ENCODE peak calls at places on chromosomes 11 and 22, in six cellular contexts. One of them, this sample, is unnamed.

GRCh38 chr11:111520565-111520964 is 6.0 kb downstream of the HOATZ start:
- DNase-seq in lower lobe of right lung: no peak
- DNase-seq in lower leg skin: no peak
- DNase-seq in endodermal cell: no peak
- DNase-seq in cardiac fibroblast: peak; percentile 17
- DNase-seq in heart right ventricle: no peak
- DNase-seq in this sample: no peak

GRCh38 chr22:44444341-44445306 is 53.4 kb downstream of the RTL6 start:
- DNase-seq in heart right ventricle: no peak
- DNase-seq in endodermal cell: peak; percentile 85
- DNase-seq in lower leg skin: peak; percentile 81
- DNase-seq in cardiac fibroblast: no peak
- DNase-seq in lower lobe of right lung: no peak
- DNase-seq in this sample: no peak

GRCh38 chr11:93361435-93361834 is 30.9 kb downstream of the DEUP1 start:
- DNase-seq in lower leg skin: no peak
- DNase-seq in endodermal cell: no peak
- DNase-seq in cardiac fibroblast: no peak
- DNase-seq in heart right ventricle: no peak
- DNase-seq in lower lobe of right lung: no peak
- DNase-seq in this sample: no peak

GRCh38 chr11:13215157-13215556 is 62.4 kb upstream of the BMAL1 start:
- DNase-seq in lower lobe of right lung: no peak
- DNase-seq in heart right ventricle: no peak
- DNase-seq in lower leg skin: no peak
- DNase-seq in cardiac fibroblast: no peak
- DNase-seq in endodermal cell: no peak
- DNase-seq in this sample: no peak

GRCh38 chr11:116093065-116093464 is 588.9 kb upstream of the CADM1 start:
- DNase-seq in lower lobe of right lung: no peak
- DNase-seq in endodermal cell: peak; percentile 32
- DNase-seq in heart right ventricle: no peak
- DNase-seq in lower leg skin: no peak
- DNase-seq in cardiac fibroblast: no peak
- DNase-seq in this sample: no peak

GRCh38 chr22:30605449-30606110 is 1.4 kb upstream of the TCN2 start:
- DNase-seq in lower lobe of right lung: peak; percentile 70
- DNase-seq in lower leg skin: no peak
- DNase-seq in cardiac fibroblast: peak; percentile 63
- DNase-seq in endodermal cell: peak; percentile 76
- DNase-seq in heart right ventricle: peak; percentile 47
- DNase-seq in this sample: peak; percentile 74

GRCh38 chr11:42770444-42771065 is 541.2 kb upstream of the API5 start:
- DNase-seq in heart right ventricle: no peak
- DNase-seq in lower leg skin: no peak
- DNase-seq in lower lobe of right lung: no peak
- DNase-seq in endodermal cell: peak; percentile 69
- DNase-seq in cardiac fibroblast: peak; percentile 23
- DNase-seq in this sample: peak; percentile 49

GRCh38 chr22:27295605-27296004 is 506.0 kb downstream of the MN1 start:
- DNase-seq in cardiac fibroblast: no peak
- DNase-seq in lower lobe of right lung: no peak
- DNase-seq in heart right ventricle: no peak
- DNase-seq in endodermal cell: no peak
- DNase-seq in lower leg skin: no peak
- DNase-seq in this sample: no peak

GRCh38 chr11:6197466-6198200 is 1.4 kb upstream of the OR52W1 start:
- DNase-seq in cardiac fibroblast: no peak
- DNase-seq in lower lobe of right lung: no peak
- DNase-seq in endodermal cell: no peak
- DNase-seq in lower leg skin: no peak
- DNase-seq in heart right ventricle: no peak
- DNase-seq in this sample: no peak

GRCh38 chr11:1642288-1643145 is 12.9 kb downstream of the KRTAP5-5 start:
- DNase-seq in lower leg skin: no peak
- DNase-seq in lower lobe of right lung: no peak
- DNase-seq in heart right ventricle: no peak
- DNase-seq in cardiac fibroblast: no peak
- DNase-seq in endodermal cell: no peak
- DNase-seq in this sample: no peak

GRCh38 chr11:68403831-68404230 is 56.7 kb upstream of the PPP6R3 start:
- DNase-seq in endodermal cell: no peak
- DNase-seq in lower lobe of right lung: no peak
- DNase-seq in cardiac fibroblast: no peak
- DNase-seq in heart right ventricle: no peak
- DNase-seq in lower leg skin: no peak
- DNase-seq in this sample: no peak

GRCh38 chr11:68399916-68400315 is 60.6 kb upstream of the PPP6R3 start:
- DNase-seq in lower leg skin: no peak
- DNase-seq in lower lobe of right lung: no peak
- DNase-seq in heart right ventricle: no peak
- DNase-seq in cardiac fibroblast: no peak
- DNase-seq in endodermal cell: no peak
- DNase-seq in this sample: no peak

GRCh38 chr11:68401856-68402255 is 58.7 kb upstream of the PPP6R3 start:
- DNase-seq in cardiac fibroblast: no peak
- DNase-seq in lower leg skin: no peak
- DNase-seq in heart right ventricle: no peak
- DNase-seq in lower lobe of right lung: no peak
- DNase-seq in endodermal cell: no peak
- DNase-seq in this sample: no peak

GRCh38 chr11:68403424-68403823 is 57.1 kb upstream of the PPP6R3 start:
- DNase-seq in lower lobe of right lung: peak; percentile 45
- DNase-seq in cardiac fibroblast: no peak
- DNase-seq in endodermal cell: no peak
- DNase-seq in lower leg skin: no peak
- DNase-seq in heart right ventricle: no peak
- DNase-seq in this sample: no peak

GRCh38 chr11:68402355-68403031 is 58.1 kb upstream of the PPP6R3 start:
- DNase-seq in lower leg skin: no peak
- DNase-seq in heart right ventricle: no peak
- DNase-seq in lower lobe of right lung: no peak
- DNase-seq in cardiac fibroblast: no peak
- DNase-seq in endodermal cell: peak; percentile 78
- DNase-seq in this sample: no peak
- TF ChIP-seq CTCF in lower leg skin: no peak
- TF ChIP-seq CTCF in heart right ventricle: no peak
- TF ChIP-seq CTCF in lower lobe of right lung: no peak
- TF ChIP-seq CTCF in cardiac fibroblast: no peak
- TF ChIP-seq CTCF in endodermal cell: peak; percentile 43
- TF ChIP-seq CTCF in this sample: no peak

GRCh38 chr22:24694971-24695928 is 79.3 kb downstream of the PIWIL3 start:
- DNase-seq in lower lobe of right lung: peak; percentile 83
- DNase-seq in lower leg skin: no peak
- DNase-seq in endodermal cell: peak; percentile 63
- DNase-seq in cardiac fibroblast: no peak
- DNase-seq in heart right ventricle: no peak
- DNase-seq in this sample: no peak
- H3K4me3 ChIP-seq in lower lobe of right lung: peak overlapping the region; percentile 35
- H3K4me3 ChIP-seq in lower leg skin: no peak overlapping the region
- H3K4me3 ChIP-seq in endodermal cell: no peak overlapping the region
- H3K4me3 ChIP-seq in cardiac fibroblast: no peak overlapping the region
- H3K4me3 ChIP-seq in heart right ventricle: no peak overlapping the region
- H3K4me3 ChIP-seq in this sample: no peak overlapping the region

GRCh38 chr11:113384551-113384950 is 3.0 kb upstream of the ANKK1 start:
- DNase-seq in endodermal cell: no peak
- DNase-seq in heart right ventricle: no peak
- DNase-seq in lower leg skin: peak; percentile 92
- DNase-seq in lower lobe of right lung: no peak
- DNase-seq in cardiac fibroblast: peak; percentile 90
- DNase-seq in this sample: no peak

GRCh38 chr11:113389288-113389687 is 1.7 kb downstream of the ANKK1 start:
- DNase-seq in lower leg skin: no peak
- DNase-seq in lower lobe of right lung: no peak
- DNase-seq in cardiac fibroblast: no peak
- DNase-seq in heart right ventricle: no peak
- DNase-seq in endodermal cell: no peak
- DNase-seq in this sample: no peak

GRCh38 chr11:113386866-113387265 is 713 bp upstream of the ANKK1 start:
- DNase-seq in endodermal cell: no peak
- DNase-seq in cardiac fibroblast: no peak
- DNase-seq in lower leg skin: peak; percentile 79
- DNase-seq in heart right ventricle: no peak
- DNase-seq in lower lobe of right lung: no peak
- DNase-seq in this sample: no peak

GRCh38 chr11:113385749-113386148 is 1.8 kb upstream of the ANKK1 start:
- DNase-seq in endodermal cell: no peak
- DNase-seq in lower lobe of right lung: no peak
- DNase-seq in heart right ventricle: no peak
- DNase-seq in lower leg skin: no peak
- DNase-seq in cardiac fibroblast: no peak
- DNase-seq in this sample: no peak

DNA sequence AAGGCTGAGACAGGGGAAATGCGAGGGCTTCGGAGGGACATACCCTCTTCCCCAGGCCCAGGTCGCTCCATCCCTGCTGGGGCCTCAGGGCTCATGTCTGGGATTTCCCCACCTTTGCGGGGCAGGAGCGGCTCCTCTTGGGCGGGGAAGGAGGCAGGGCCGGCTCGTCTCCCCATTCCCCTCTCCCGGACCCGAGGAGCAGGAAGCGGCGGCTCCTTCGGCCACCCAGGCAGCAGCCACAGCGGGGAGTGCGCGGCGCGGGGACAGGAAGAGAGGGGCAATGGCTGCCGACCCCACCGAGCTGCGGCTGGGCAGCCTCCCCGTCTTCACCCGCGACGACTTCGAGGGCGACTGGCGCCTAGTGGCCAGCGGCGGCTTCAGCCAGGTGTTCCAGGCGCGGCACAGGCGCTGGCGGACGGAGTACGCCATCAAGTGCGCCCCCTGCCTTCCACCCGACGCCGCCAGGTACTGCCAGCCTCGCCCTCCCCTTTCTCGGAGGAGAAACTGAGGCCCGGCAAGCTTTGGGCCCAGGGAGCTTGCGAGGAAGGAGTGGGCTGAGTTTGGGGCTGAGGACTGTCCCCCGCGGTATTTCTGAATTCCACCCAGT is at the start of gene ANKK1:
- DNase-seq in heart right ventricle: no peak
- DNase-seq in lower lobe of right lung: no peak
- DNase-seq in endodermal cell: peak; percentile 92
- DNase-seq in cardiac fibroblast: no peak
- DNase-seq in lower leg skin: peak; percentile 81
- DNase-seq in this sample: no peak
- TF ChIP-seq CTCF in heart right ventricle: no peak
- TF ChIP-seq CTCF in lower lobe of right lung: no peak
- TF ChIP-seq CTCF in endodermal cell: peak; percentile 96
- TF ChIP-seq CTCF in cardiac fibroblast: no peak
- TF ChIP-seq CTCF in lower leg skin: no peak
- TF ChIP-seq CTCF in this sample: no peak

DNA sequence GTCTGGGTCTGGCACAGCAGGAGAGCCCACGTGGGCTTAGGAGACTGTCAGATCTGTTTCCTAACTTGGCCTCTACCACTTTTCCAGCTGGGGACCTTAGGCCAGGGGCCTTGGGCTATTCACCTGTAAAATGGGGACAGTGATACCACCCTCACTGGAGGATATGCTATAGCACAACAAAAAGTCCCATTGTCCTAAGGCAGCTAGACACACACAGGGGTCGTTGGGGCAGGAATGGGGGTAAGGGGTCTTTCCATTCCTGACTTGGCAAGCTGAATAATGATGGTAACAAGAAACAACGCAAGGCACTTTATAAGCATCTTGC is 2.6 kb upstream of the SH3BP1 start:
- DNase-seq in lower leg skin: no peak
- DNase-seq in endodermal cell: no peak
- DNase-seq in lower lobe of right lung: no peak
- DNase-seq in cardiac fibroblast: no peak
- DNase-seq in heart right ventricle: no peak
- DNase-seq in this sample: no peak
- H3K4me3 ChIP-seq in lower leg skin: no peak overlapping the region
- H3K4me3 ChIP-seq in endodermal cell: no peak overlapping the region
- H3K4me3 ChIP-seq in lower lobe of right lung: no peak overlapping the region
- H3K4me3 ChIP-seq in cardiac fibroblast: no peak overlapping the region
- H3K4me3 ChIP-seq in heart right ventricle: no peak overlapping the region
- H3K4me3 ChIP-seq in this sample: no peak overlapping the region

GRCh38 chr22:25764270-25765015 is 22.5 kb downstream of the MYO18B start:
- DNase-seq in lower lobe of right lung: no peak
- DNase-seq in cardiac fibroblast: no peak
- DNase-seq in heart right ventricle: no peak
- DNase-seq in endodermal cell: peak; percentile 86
- DNase-seq in lower leg skin: no peak
- DNase-seq in this sample: no peak
- TF ChIP-seq CTCF in lower lobe of right lung: no peak
- TF ChIP-seq CTCF in cardiac fibroblast: no peak
- TF ChIP-seq CTCF in heart right ventricle: no peak
- TF ChIP-seq CTCF in endodermal cell: peak; percentile 71
- TF ChIP-seq CTCF in lower leg skin: no peak
- TF ChIP-seq CTCF in this sample: no peak

GRCh38 chr11:66042227-66043007 is 6.5 kb downstream of the GAL3ST3 start:
- DNase-seq in lower lobe of right lung: no peak
- DNase-seq in heart right ventricle: no peak
- DNase-seq in cardiac fibroblast: no peak
- DNase-seq in lower leg skin: no peak
- DNase-seq in endodermal cell: no peak
- DNase-seq in this sample: no peak

GRCh38 chr11:66044757-66045156 is 4.2 kb downstream of the GAL3ST3 start:
- DNase-seq in lower lobe of right lung: no peak
- DNase-seq in endodermal cell: no peak
- DNase-seq in heart right ventricle: no peak
- DNase-seq in cardiac fibroblast: no peak
- DNase-seq in lower leg skin: no peak
- DNase-seq in this sample: no peak

GRCh38 chr11:66045177-66045639 is 3.8 kb downstream of the GAL3ST3 start:
- DNase-seq in heart right ventricle: peak; percentile 74
- DNase-seq in cardiac fibroblast: peak; percentile 83
- DNase-seq in endodermal cell: peak; percentile 96
- DNase-seq in lower leg skin: peak; percentile 92
- DNase-seq in lower lobe of right lung: peak; percentile 81
- DNase-seq in this sample: peak; percentile 90

GRCh38 chr11:66039765-66040164 is 9.2 kb downstream of the GAL3ST3 start:
- DNase-seq in lower leg skin: no peak
- DNase-seq in lower lobe of right lung: no peak
- DNase-seq in cardiac fibroblast: peak; percentile 20
- DNase-seq in heart right ventricle: no peak
- DNase-seq in endodermal cell: no peak
- DNase-seq in this sample: no peak

DNA sequence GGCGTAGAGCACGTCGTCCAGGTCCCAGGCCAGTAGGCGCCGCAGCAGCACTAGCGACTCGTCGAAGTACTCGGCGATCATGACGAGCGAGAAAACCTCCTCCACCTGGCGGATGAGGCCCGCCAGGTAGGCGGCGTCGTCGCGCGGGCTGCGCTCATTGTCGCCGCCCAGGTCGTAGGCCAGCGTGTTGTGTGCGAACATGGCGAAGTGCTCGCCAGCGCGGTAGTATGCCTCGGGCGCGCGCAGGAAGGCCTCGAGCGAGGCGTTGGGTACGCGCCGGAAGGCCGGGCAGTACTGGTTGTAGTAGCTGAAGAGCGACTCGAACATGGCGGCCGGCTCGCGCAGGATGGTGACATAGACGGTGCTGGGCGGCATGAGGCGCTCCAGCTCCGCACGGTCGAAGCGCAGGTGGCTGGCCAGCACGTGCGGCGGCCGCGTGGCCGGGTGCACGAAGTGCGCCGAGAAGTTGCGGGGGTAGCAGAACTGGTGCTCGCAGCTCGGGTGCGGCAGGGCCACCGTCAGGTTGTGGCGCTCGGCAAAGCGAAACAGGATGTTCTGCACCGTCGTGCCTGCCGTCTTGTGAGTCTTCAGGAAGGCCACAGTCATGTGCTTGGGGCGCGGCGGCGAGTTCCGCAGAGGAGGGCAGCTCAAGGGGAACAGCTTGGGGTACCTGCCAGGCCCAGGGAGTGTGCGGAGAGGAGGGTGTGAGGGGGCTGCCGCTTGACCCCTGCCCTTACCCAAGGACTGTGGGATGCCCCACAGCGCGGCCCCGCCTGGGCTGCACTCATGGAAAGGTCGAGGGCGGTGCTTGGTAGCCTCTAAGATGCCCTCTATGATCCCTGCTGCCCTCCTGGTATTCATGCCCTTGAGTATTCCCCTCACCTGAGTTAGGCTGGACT is 5.7 kb downstream of the GAL3ST3 start:
- DNase-seq in lower leg skin: no peak
- DNase-seq in endodermal cell: no peak
- DNase-seq in heart right ventricle: no peak
- DNase-seq in lower lobe of right lung: no peak
- DNase-seq in cardiac fibroblast: no peak
- DNase-seq in this sample: no peak
- H3K4me3 ChIP-seq in lower leg skin: no peak overlapping the region
- H3K4me3 ChIP-seq in endodermal cell: no peak overlapping the region
- H3K4me3 ChIP-seq in heart right ventricle: no peak overlapping the region
- H3K4me3 ChIP-seq in lower lobe of right lung: no peak overlapping the region
- H3K4me3 ChIP-seq in cardiac fibroblast: no peak overlapping the region
- H3K4me3 ChIP-seq in this sample: no peak overlapping the region

This sample was measured in GM12865.